ENCODE peak calls at places on chromosomes 12 and 14, in ten cellular contexts. One of them, this sample, is unnamed.
A peak's percentile ranks its signal among the peaks of the same experiment; 100 is the strongest.

GRCh38 chr14:26290007-26290530 is 307.8 kb downstream of the NOVA1 start:
- DNase-seq in gastrocnemius medialis: no peak
- DNase-seq in H1: no peak
- DNase-seq in esophagus squamous epithelium: no peak
- DNase-seq in transverse colon: no peak
- DNase-seq in IMR-90: peak; percentile 68
- DNase-seq in HCT116: no peak
- DNase-seq in GM12892: no peak
- DNase-seq in A549: no peak
- DNase-seq in body of pancreas: no peak
- DNase-seq in this sample: no peak

GRCh38 chr14:80445605-80446004 is 234.3 kb upstream of the DIO2 start:
- DNase-seq in GM12892: no peak
- DNase-seq in H1: no peak
- DNase-seq in body of pancreas: no peak
- DNase-seq in gastrocnemius medialis: no peak
- DNase-seq in IMR-90: no peak
- DNase-seq in A549: no peak
- DNase-seq in HCT116: no peak
- DNase-seq in esophagus squamous epithelium: no peak
- DNase-seq in transverse colon: no peak
- DNase-seq in this sample: no peak

GRCh38 chr14:58705066-58705465 is 67.3 kb downstream of the DACT1 start:
- DNase-seq in gastrocnemius medialis: no peak
- DNase-seq in body of pancreas: peak; percentile 11
- DNase-seq in transverse colon: no peak
- DNase-seq in H1: no peak
- DNase-seq in esophagus squamous epithelium: no peak
- DNase-seq in HCT116: no peak
- DNase-seq in GM12892: no peak
- DNase-seq in IMR-90: no peak
- DNase-seq in A549: no peak
- DNase-seq in this sample: no peak

GRCh38 chr12:94244165-94245133 is 96.1 kb downstream of the PLXNC1 start:
- DNase-seq in transverse colon: peak; percentile 52
- DNase-seq in A549: no peak
- DNase-seq in IMR-90: no peak
- DNase-seq in H1: no peak
- DNase-seq in GM12892: peak; percentile 35
- DNase-seq in body of pancreas: no peak
- DNase-seq in gastrocnemius medialis: no peak
- DNase-seq in esophagus squamous epithelium: no peak
- DNase-seq in HCT116: no peak
- DNase-seq in this sample: no peak

GRCh38 chr14:102213984-102214658 is 74.4 kb downstream of the WDR20 start:
- DNase-seq in body of pancreas: no peak
- DNase-seq in HCT116: no peak
- DNase-seq in transverse colon: no peak
- DNase-seq in gastrocnemius medialis: no peak
- DNase-seq in esophagus squamous epithelium: no peak
- DNase-seq in H1: no peak
- DNase-seq in GM12892: no peak
- DNase-seq in IMR-90: no peak
- DNase-seq in A549: peak; percentile 31
- DNase-seq in this sample: no peak

GRCh38 chr14:95699397-95699796 is 13.2 kb downstream of the TCL1B start:
- DNase-seq in esophagus squamous epithelium: no peak
- DNase-seq in A549: no peak
- DNase-seq in transverse colon: no peak
- DNase-seq in GM12892: no peak
- DNase-seq in body of pancreas: no peak
- DNase-seq in gastrocnemius medialis: no peak
- DNase-seq in IMR-90: no peak
- DNase-seq in HCT116: no peak
- DNase-seq in H1: no peak
- DNase-seq in this sample: no peak

GRCh38 chr12:102376251-102376747 is 104.1 kb downstream of the IGF1 start:
- DNase-seq in A549: no peak
- DNase-seq in esophagus squamous epithelium: no peak
- DNase-seq in GM12892: no peak
- DNase-seq in H1: no peak
- DNase-seq in gastrocnemius medialis: peak; percentile 56
- DNase-seq in transverse colon: no peak
- DNase-seq in HCT116: no peak
- DNase-seq in body of pancreas: no peak
- DNase-seq in IMR-90: peak; percentile 48
- DNase-seq in this sample: no peak

GRCh38 chr12:131521326-131521725 is 189.6 kb upstream of the SFSWAP start:
- DNase-seq in transverse colon: no peak
- DNase-seq in HCT116: no peak
- DNase-seq in body of pancreas: no peak
- DNase-seq in IMR-90: no peak
- DNase-seq in H1: no peak
- DNase-seq in gastrocnemius medialis: no peak
- DNase-seq in GM12892: no peak
- DNase-seq in esophagus squamous epithelium: no peak
- DNase-seq in A549: no peak
- DNase-seq in this sample: no peak

DNA sequence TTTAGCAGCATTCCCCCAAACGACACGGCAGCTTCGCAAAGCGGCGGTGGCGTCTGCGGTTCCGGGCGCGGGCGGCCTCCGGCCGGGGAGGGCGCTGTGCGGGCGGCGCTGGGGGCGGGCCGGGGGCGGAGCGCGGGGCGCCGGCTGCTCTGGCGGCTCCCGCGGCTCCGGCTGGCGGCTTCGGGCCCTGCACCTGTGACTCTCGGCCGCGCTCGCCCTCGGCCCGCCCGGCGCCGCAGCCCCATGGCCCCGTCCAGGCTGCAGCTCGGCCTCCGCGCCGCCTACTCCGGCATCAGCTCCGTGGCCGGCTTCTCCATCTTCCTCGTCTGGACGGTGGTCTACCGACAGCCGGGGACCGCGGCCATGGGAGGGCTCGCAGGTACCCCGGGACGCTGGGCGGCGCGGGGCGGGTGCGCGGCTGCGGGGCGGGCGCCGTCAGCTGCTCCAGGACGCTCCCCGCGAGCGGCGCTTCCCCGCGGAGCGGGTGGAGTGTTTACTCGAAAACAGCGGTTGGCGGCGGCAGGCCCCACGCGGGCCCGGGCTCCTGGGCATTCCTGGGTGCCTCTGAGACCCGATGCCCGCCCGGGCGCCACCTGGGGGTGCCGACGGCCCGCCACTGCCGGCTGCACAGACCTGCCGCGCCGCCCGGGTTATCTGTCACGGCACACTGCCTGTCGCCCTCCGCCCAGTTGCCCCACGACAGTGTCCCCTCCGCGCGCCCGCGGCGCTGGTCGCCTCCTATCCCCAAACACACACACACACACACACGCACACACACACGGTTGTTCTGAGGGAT is at the start of gene SLC48A1:
- DNase-seq in IMR-90: peak; percentile 46
- DNase-seq in esophagus squamous epithelium: no peak
- DNase-seq in GM12892: peak; percentile 94
- DNase-seq in H1: peak; percentile 85
- DNase-seq in A549: peak; percentile 92
- DNase-seq in HCT116: no peak
- DNase-seq in body of pancreas: peak; percentile 85
- DNase-seq in gastrocnemius medialis: peak; percentile 54
- DNase-seq in transverse colon: peak; percentile 82
- DNase-seq in this sample: peak; percentile 84
- TF ChIP-seq POLR2A in IMR-90: no peak
- TF ChIP-seq POLR2A in esophagus squamous epithelium: no peak
- TF ChIP-seq POLR2A in GM12892: no peak
- TF ChIP-seq POLR2A in H1: no peak
- TF ChIP-seq POLR2A in A549: peak; percentile 82
- TF ChIP-seq POLR2A in HCT116: peak; percentile 46
- TF ChIP-seq POLR2A in body of pancreas: peak; percentile 70
- TF ChIP-seq POLR2A in gastrocnemius medialis: peak; percentile 71
- TF ChIP-seq POLR2A in transverse colon: peak; percentile 44
- TF ChIP-seq POLR2A in this sample: peak; percentile 19

GRCh38 chr12:62260733-62261683 is 804 bp downstream of the USP15 start:
- DNase-seq in transverse colon: peak; percentile 45
- DNase-seq in gastrocnemius medialis: peak; percentile 13
- DNase-seq in esophagus squamous epithelium: peak; percentile 32
- DNase-seq in A549: peak; percentile 21
- DNase-seq in IMR-90: peak; percentile 41
- DNase-seq in body of pancreas: peak; percentile 36
- DNase-seq in HCT116: peak; percentile 23
- DNase-seq in GM12892: no peak
- DNase-seq in H1: no peak
- DNase-seq in this sample: peak; percentile 21
- TF ChIP-seq POLR2A in transverse colon: no peak
- TF ChIP-seq POLR2A in gastrocnemius medialis: no peak
- TF ChIP-seq POLR2A in esophagus squamous epithelium: no peak
- TF ChIP-seq POLR2A in A549: no peak
- TF ChIP-seq POLR2A in IMR-90: no peak
- TF ChIP-seq POLR2A in body of pancreas: no peak
- TF ChIP-seq POLR2A in HCT116: no peak
- TF ChIP-seq POLR2A in GM12892: no peak
- TF ChIP-seq POLR2A in H1: no peak
- TF ChIP-seq POLR2A in this sample: no peak

GRCh38 chr14:23631702-23632460 is 4.3 kb upstream of the DHRS2 start:
- DNase-seq in A549: peak; percentile 75
- DNase-seq in IMR-90: peak; percentile 75
- DNase-seq in body of pancreas: peak; percentile 80
- DNase-seq in gastrocnemius medialis: peak; percentile 30
- DNase-seq in GM12892: peak; percentile 54
- DNase-seq in HCT116: peak; percentile 65
- DNase-seq in esophagus squamous epithelium: no peak
- DNase-seq in transverse colon: peak; percentile 82
- DNase-seq in H1: peak; percentile 93
- DNase-seq in this sample: peak; percentile 51
- TF ChIP-seq POLR2A in A549: no peak
- TF ChIP-seq POLR2A in IMR-90: no peak
- TF ChIP-seq POLR2A in body of pancreas: no peak
- TF ChIP-seq POLR2A in gastrocnemius medialis: no peak
- TF ChIP-seq POLR2A in GM12892: no peak
- TF ChIP-seq POLR2A in HCT116: no peak
- TF ChIP-seq POLR2A in esophagus squamous epithelium: no peak
- TF ChIP-seq POLR2A in transverse colon: no peak
- TF ChIP-seq POLR2A in H1: no peak
- TF ChIP-seq POLR2A in this sample: no peak

GRCh38 chr12:6826734-6827436 is 1.3 kb upstream of the P3H3 start:
- DNase-seq in esophagus squamous epithelium: no peak
- DNase-seq in IMR-90: no peak
- DNase-seq in GM12892: no peak
- DNase-seq in A549: no peak
- DNase-seq in HCT116: no peak
- DNase-seq in gastrocnemius medialis: no peak
- DNase-seq in H1: no peak
- DNase-seq in transverse colon: no peak
- DNase-seq in body of pancreas: no peak
- DNase-seq in this sample: no peak
- TF ChIP-seq POLR2A in esophagus squamous epithelium: no peak
- TF ChIP-seq POLR2A in IMR-90: no peak
- TF ChIP-seq POLR2A in GM12892: no peak
- TF ChIP-seq POLR2A in A549: no peak
- TF ChIP-seq POLR2A in HCT116: no peak
- TF ChIP-seq POLR2A in gastrocnemius medialis: no peak
- TF ChIP-seq POLR2A in H1: no peak
- TF ChIP-seq POLR2A in transverse colon: no peak
- TF ChIP-seq POLR2A in body of pancreas: no peak
- TF ChIP-seq POLR2A in this sample: no peak

DNA sequence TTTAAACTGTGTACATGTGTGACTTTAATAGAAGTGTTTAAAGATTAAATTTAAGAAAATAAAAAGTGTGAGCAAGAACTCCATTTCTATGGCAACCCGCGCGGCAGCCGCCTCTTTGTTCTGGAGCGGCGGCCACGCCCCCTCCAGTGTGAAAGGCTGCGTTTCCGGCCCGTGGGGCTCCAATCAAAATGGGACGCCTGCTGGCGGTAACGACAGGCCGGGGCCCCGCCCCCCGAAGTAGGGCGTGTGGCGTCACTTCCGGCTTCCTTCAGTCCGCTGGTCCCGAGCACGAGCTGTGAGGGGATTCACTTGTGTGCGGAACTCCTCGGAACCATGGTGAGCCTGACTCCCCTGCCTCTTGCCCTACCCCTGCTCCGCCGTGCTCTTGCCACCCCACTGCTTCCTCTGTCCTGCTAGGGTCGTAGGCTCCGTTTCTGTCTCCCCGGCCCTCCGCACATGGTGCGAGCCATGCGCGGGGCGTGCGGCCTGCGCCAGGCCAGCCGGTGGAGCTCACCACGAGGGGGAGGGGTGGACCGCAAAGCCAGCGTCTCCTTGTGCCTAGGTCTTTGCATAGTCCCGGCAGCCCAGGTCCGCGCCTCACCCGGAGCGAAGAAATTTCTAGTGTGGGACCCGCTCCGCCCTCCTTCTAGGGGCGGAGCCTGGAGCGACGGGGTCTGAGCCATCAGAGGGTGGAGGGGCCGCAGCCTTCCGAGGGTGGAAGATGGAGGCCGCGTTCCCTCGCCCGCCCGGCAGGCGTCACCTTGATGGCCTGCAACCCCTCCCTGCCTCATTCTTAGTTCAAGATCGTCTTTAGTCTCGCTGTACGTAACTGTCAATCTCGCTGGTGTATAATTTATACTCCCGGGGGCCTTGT is at the start of gene CCT2:
- DNase-seq in GM12892: peak; percentile 78
- DNase-seq in H1: peak; percentile 96
- DNase-seq in esophagus squamous epithelium: peak; percentile 78
- DNase-seq in IMR-90: peak; percentile 94
- DNase-seq in transverse colon: peak; percentile 98
- DNase-seq in A549: peak; percentile 91
- DNase-seq in gastrocnemius medialis: peak; percentile 94
- DNase-seq in HCT116: peak; percentile 88
- DNase-seq in body of pancreas: peak; percentile 98
- DNase-seq in this sample: peak; percentile 88
- TF ChIP-seq POLR2A in GM12892: peak; percentile 98
- TF ChIP-seq POLR2A in H1: peak; percentile 98
- TF ChIP-seq POLR2A in esophagus squamous epithelium: no peak
- TF ChIP-seq POLR2A in IMR-90: peak; percentile 96
- TF ChIP-seq POLR2A in transverse colon: peak; percentile 81
- TF ChIP-seq POLR2A in A549: peak; percentile 98
- TF ChIP-seq POLR2A in gastrocnemius medialis: peak; percentile 87
- TF ChIP-seq POLR2A in HCT116: peak; percentile 86
- TF ChIP-seq POLR2A in body of pancreas: peak; percentile 89
- TF ChIP-seq POLR2A in this sample: peak; percentile 90

This sample was measured in H54.